ENCODE peak calls at places on chromosomes 13 and 19, in five cellular contexts. N, X, O, W and S are unnamed samples.

GRCh38 chr13:20231839-20232555 is at the start of gene GJB6:
- DNase-seq in N (no peak), X (no peak), O (peak; percentile 81), W (no peak), S (no peak)

GRCh38 chr19:6803036-6803404 is 30.5 kb downstream of the VAV1 start:
- DNase-seq in N (no peak), X (no peak), W (no peak), O (peak; percentile 3), S (no peak)

GRCh38 chr13:80556291-80556690 is 215.4 kb upstream of the SPRY2 start:
- DNase-seq in X (no peak), N (no peak), W (no peak), O (no peak), S (no peak)

GRCh38 chr13:76307157-76307556 is 579.0 kb downstream of the KCTD12 start:
- DNase-seq in X (no peak), O (no peak), N (no peak), W (no peak), S (no peak)

GRCh38 chr13:59480857-59481256 is 682.9 kb downstream of the DIAPH3 start:
- DNase-seq in O (no peak), W (no peak), X (no peak), N (no peak), S (no peak)

GRCh38 chr19:14369399-14370168 is 11.7 kb upstream of the ADGRE5 start:
- DNase-seq in N (no peak), X (no peak), O (no peak), W (peak; percentile 92), S (no peak)

GRCh38 chr19:41430907-41431306 is 3.7 kb upstream of the B3GNT8 start:
- DNase-seq in N (no peak), X (no peak), W (no peak), O (no peak), S (no peak)

GRCh38 chr13:42762917-42763316 is 18.5 kb upstream of the FAM216B start:
- DNase-seq in X (no peak), O (no peak), N (no peak), W (no peak), S (no peak)

GRCh38 chr19:38974599-38975213 is 836 bp downstream of the FBXO17 start:
- DNase-seq in N (no peak), O (no peak), W (no peak), X (no peak), S (no peak)

GRCh38 chr19:31330237-31330636 is 19.0 kb downstream of the TSHZ3 start:
- DNase-seq in N (no peak), O (no peak), W (no peak), X (no peak), S (no peak)

GRCh38 chr13:49421391-49421790 is 22.5 kb downstream of the CAB39L start:
- DNase-seq in N (no peak), X (peak; percentile 10), O (peak; percentile 74), W (no peak), S (no peak)

GRCh38 chr19:4534836-4535658 is at the start of gene PLIN5:
- DNase-seq in O (peak; percentile 96), W (peak; percentile 89), N (peak; percentile 83), X (peak; percentile 65), S (peak; percentile 81)

GRCh38 chr19:35141627-35142401 is 1.2 kb upstream of the FXYD7 start:
- DNase-seq in X (no peak), N (no peak), O (no peak), W (no peak), S (no peak)

GRCh38 chr13:21694831-21695230 is 24.0 kb downstream of the FGF9 start:
- DNase-seq in X (no peak), N (no peak), W (no peak), O (no peak), S (peak; percentile 52)

GRCh38 chr19:19538767-19539166 is 702 bp downstream of the CILP2 start:
- DNase-seq in O (peak; percentile 40), N (no peak), X (no peak), W (no peak), S (no peak)

GRCh38 chr13:33642374-33643065 is 175.4 kb upstream of the RFC3 start:
- DNase-seq in W (no peak), N (no peak), X (no peak), O (no peak), S (peak; percentile 39)

GRCh38 chr19:38557205-38557799 is 60.5 kb downstream of the MAP4K1 start:
- DNase-seq in N (no peak), O (no peak), X (no peak), W (no peak), S (no peak)

GRCh38 chr13:94327318-94327717 is 152.2 kb downstream of the DCT start:
- DNase-seq in W (no peak), N (no peak), X (no peak), O (peak; percentile 30), S (no peak)

GRCh38 chr19:35045667-35046300 is 4.3 kb downstream of the HPN start:
- DNase-seq in X (no peak), W (no peak), N (no peak), O (peak; percentile 82), S (no peak)

GRCh38 chr13:59176775-59177174 is 987.0 kb downstream of the DIAPH3 start:
- DNase-seq in X (no peak), W (no peak), O (peak; percentile 50), N (no peak), S (no peak)

GRCh38 chr13:108096301-108096700 is 119.0 kb downstream of the LIG4 start:
- DNase-seq in X (no peak), O (no peak), N (no peak), W (no peak), S (no peak)

GRCh38 chr13:79043208-79043607 is 362.8 kb downstream of the RBM26 start:
- DNase-seq in W (no peak), N (no peak), O (no peak), X (no peak), S (no peak)

GRCh38 chr19:12641456-12641855 is 25.1 kb downstream of the MAN2B1 start:
- DNase-seq in X (no peak), N (no peak), O (no peak), W (peak; percentile 52), S (no peak)

GRCh38 chr19:16096281-16096855 is 15.3 kb upstream of the RAB8A start:
- DNase-seq in W (no peak), N (no peak), X (no peak), O (no peak), S (no peak)

GRCh38 chr19:11203194-11204075 is 6.1 kb upstream of the KANK2 start:
- DNase-seq in X (no peak), O (peak; percentile 77), W (peak; percentile 94), N (peak; percentile 81), S (peak; percentile 77)

GRCh38 chr19:45097776-45098520 is 5.0 kb downstream of the PPP1R37 start:
- DNase-seq in W (no peak), O (no peak), X (no peak), N (no peak), S (peak; percentile 29)

GRCh38 chr13:99969934-99970760 is 1.4 kb downstream of the ZIC5 start:
- DNase-seq in W (peak; percentile 87), N (no peak), O (peak; percentile 84), X (peak; percentile 66), S (no peak)

GRCh38 chr13:87810391-87810801 is 139.2 kb downstream of the SLITRK5 start:
- DNase-seq in N (no peak), X (no peak), O (peak; percentile 74), W (no peak), S (no peak)

GRCh38 chr19:34999498-35000337 is at the start of gene GRAMD1A:
- DNase-seq in O (peak; percentile 90), N (peak; percentile 92), X (peak; percentile 49), W (peak; percentile 96), S (peak; percentile 90)

GRCh38 chr13:51906581-51906980 is 44.8 kb downstream of the CCDC70 start:
- DNase-seq in W (no peak), X (no peak), N (peak; percentile 33), O (no peak), S (peak; percentile 36)

GRCh38 chr19:56106397-56106849 is 14.7 kb downstream of the ZNF787 start:
- DNase-seq in N (peak; percentile 15), O (no peak), X (no peak), W (no peak), S (no peak)

GRCh38 chr19:57583521-57584416 is at the start of gene ZIK1:
- DNase-seq in W (peak; percentile 94), X (no peak), O (peak; percentile 99), N (peak; percentile 88), S (peak; percentile 92)

GRCh38 chr13:59823495-59823894 is 340.2 kb downstream of the DIAPH3 start:
- DNase-seq in X (no peak), W (no peak), O (no peak), N (no peak), S (no peak)

GRCh38 chr19:35041548-35042055 is at the start of gene HPN:
- DNase-seq in O (peak; percentile 92), W (no peak), X (no peak), N (no peak), S (no peak)

GRCh38 chr19:39183100-39183499 is 13.7 kb upstream of the NCCRP1 start:
- DNase-seq in N (no peak), O (no peak), W (no peak), X (no peak), S (no peak)

GRCh38 chr19:54893406-54893805 is 12.5 kb upstream of the NCR1 start:
- DNase-seq in O (peak; percentile 94), N (no peak), W (peak; percentile 33), X (no peak), S (no peak)
- H3K27ac ChIP-seq in O (peak overlapping the region; percentile 83), N (no peak overlapping the region), W (no peak overlapping the region), X (no peak overlapping the region), S (no peak overlapping the region)

DNA sequence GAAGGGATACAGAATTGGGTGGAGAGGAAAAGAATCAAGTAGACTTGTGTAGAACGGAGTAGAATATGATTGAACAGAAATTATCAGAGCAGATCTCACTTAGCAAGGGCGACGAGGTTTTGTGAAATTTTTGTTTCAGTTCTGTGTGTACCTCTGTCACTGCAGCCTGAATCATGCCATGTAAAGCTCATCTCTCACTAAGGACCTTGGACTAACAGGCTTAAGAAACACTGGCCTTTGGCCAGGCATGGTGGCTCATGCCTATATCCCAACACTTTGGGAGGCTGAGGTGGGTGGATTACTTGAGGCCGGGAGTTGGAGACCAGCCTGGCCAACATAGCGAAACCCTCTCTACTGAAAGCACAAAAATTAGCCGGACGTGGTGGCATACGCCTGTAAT is 62.6 kb downstream of the MYH14 start:
- DNase-seq in N (no peak), O (no peak), X (no peak), W (no peak), S (no peak)
- H3K4me3 ChIP-seq in N (no peak overlapping the region), O (no peak overlapping the region), X (no peak overlapping the region), W (no peak overlapping the region), S (no peak overlapping the region)

DNA sequence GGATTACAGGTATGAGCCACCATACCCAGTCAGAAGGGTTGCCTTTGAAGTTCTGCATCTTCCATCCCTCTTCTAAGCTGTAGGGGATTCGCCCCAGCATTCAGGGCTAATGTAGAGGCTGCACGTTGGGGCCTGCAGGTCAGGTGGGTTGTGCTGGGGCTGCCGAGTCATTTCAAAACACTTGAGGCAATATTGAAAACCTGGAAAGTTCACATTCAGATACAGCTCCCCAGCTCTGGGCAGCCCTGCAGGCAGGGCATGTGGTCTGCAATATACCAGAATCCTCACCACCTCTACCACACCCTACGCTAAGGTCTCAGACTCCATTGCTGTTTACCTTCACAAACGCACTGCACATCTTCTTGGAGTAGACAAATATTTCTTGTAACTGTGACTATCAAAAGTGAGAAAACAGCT is 24.6 kb downstream of the CCNE1 start:
- DNase-seq in W (peak; percentile 10), X (no peak), O (no peak), N (no peak), S (no peak)
- H3K27ac ChIP-seq in W (no peak overlapping the region), X (no peak overlapping the region), O (no peak overlapping the region), N (no peak overlapping the region), S (no peak overlapping the region)

DNA sequence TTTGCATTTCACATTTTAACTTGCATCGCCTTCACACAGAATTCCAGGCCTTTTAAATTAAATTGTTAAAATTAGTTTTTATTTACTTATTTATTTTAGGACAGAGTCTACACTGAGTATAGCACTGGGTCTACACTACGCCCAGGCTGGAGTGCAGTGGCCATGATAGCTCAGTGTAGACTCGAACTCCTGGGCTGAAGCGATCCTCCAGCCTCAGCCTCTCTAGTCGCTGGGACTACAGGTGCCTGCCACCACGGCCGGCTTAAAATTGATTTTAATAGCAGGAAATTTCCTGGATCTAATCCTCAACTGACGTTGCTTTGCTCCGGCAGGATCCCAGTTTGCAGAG is 301 bp upstream of the ZNF610 start:
- DNase-seq in N (no peak), X (no peak), O (no peak), W (no peak), S (no peak)
- H3K4me3 ChIP-seq in N (peak overlapping the region; percentile 96), X (no peak overlapping the region), O (peak overlapping the region; percentile 93), W (peak overlapping the region; percentile 66), S (peak overlapping the region; percentile 82)